ENCODE peak calls at places on chromosomes 7 and 10, in six cellular contexts. A, P, K, X, L and T are unnamed samples.
A peak's percentile ranks its signal among the peaks of the same experiment; 100 is the strongest.

GRCh38 chr10:110530131-110530831 is 32.6 kb downstream of the DUSP5 start:
- DNase-seq in A (no peak), P (no peak), K (no peak), X (peak; percentile 36), L (no peak), T (peak; percentile 77)

GRCh38 chr10:133161486-133162051 is 1.6 kb downstream of the KNDC1 start:
- DNase-seq in A (no peak), P (no peak), K (peak; percentile 49), X (no peak), L (no peak), T (no peak)

GRCh38 chr10:132591166-132591971 is 53.8 kb downstream of the INPP5A start:
- DNase-seq in A (no peak), P (no peak), K (peak; percentile 50), X (no peak), L (no peak), T (peak; percentile 74)

GRCh38 chr7:92042056-92042737 is 92.1 kb downstream of the CYP51A1 start:
- DNase-seq in A (no peak), P (no peak), K (no peak), X (no peak), L (no peak), T (no peak)

GRCh38 chr10:58177362-58177947 is 90.2 kb downstream of the IPMK start:
- DNase-seq in A (peak; percentile 26), P (peak; percentile 70), K (no peak), X (no peak), L (no peak), T (no peak)

GRCh38 chr10:26025500-26025899 is 91.5 kb downstream of the MYO3A start:
- DNase-seq in A (no peak), P (no peak), K (no peak), X (no peak), L (no peak), T (no peak)

GRCh38 chr7:98761225-98761624 is 108.6 kb downstream of the TMEM130 start:
- DNase-seq in A (no peak), P (no peak), K (no peak), X (no peak), L (no peak), T (no peak)

GRCh38 chr7:138738114-138738513 is 37.0 kb upstream of the SVOPL start:
- DNase-seq in A (no peak), P (no peak), K (no peak), X (no peak), L (no peak), T (no peak)

GRCh38 chr10:59830601-59831259 is 75.6 kb downstream of the CCDC6 start:
- DNase-seq in A (peak; percentile 84), P (peak; percentile 74), K (no peak), X (peak; percentile 16), L (no peak), T (peak; percentile 65)

GRCh38 chr7:133300811-133301210 is 47.9 kb downstream of the EXOC4 start:
- DNase-seq in A (no peak), P (no peak), K (no peak), X (no peak), L (no peak), T (no peak)

GRCh38 chr10:110746969-110747608 is 103.0 kb downstream of the RBM20 start:
- DNase-seq in A (no peak), P (no peak), K (no peak), X (no peak), L (no peak), T (no peak)

GRCh38 chr10:6713716-6714115 is 133.6 kb upstream of the PRKCQ start:
- DNase-seq in A (no peak), P (no peak), K (no peak), X (no peak), L (no peak), T (no peak)

GRCh38 chr7:66145404-66145843 is 30.8 kb downstream of the CRCP start:
- DNase-seq in A (peak; percentile 69), P (no peak), K (no peak), X (no peak), L (no peak), T (peak; percentile 33)

GRCh38 chr10:21002097-21002878 is 105.2 kb upstream of the NEBL start:
- DNase-seq in A (no peak), P (no peak), K (no peak), X (no peak), L (no peak), T (no peak)

GRCh38 chr10:49367600-49367999 is 28.3 kb downstream of the DRGX start:
- DNase-seq in A (no peak), P (no peak), K (no peak), X (no peak), L (no peak), T (no peak)

GRCh38 chr7:131525820-131526219 is 30.6 kb downstream of the PODXL start:
- DNase-seq in A (no peak), P (no peak), K (no peak), X (no peak), L (no peak), T (no peak)